ENCODE peak calls at places on chromosomes 13 and 19, in six cellular contexts. O is testis; R is EL; G is stimulated activated CD4-positive, alpha-beta T cell treated with anti-CD3 and anti-CD28 coated beads, Interleukin-12 subunit alpha, Interleukin-12 subunit beta, amount 100 ng/mL, for 4 hours; B is HT1080; I is kidney tubule cell. U is an unnamed sample.
A peak's percentile ranks its signal among the peaks of the same experiment; 100 is the strongest.

GRCh38 chr13:29260684-29261083 is 334.8 kb downstream of the SLC7A1 start:
- DNase-seq in O (peak; percentile 17), R (peak; percentile 4), G (no peak), B (peak; percentile 4), I (no peak), U (no peak)

GRCh38 chr19:11142528-11143171 is 12.9 kb downstream of the SPC24 start:
- DNase-seq in O (peak; percentile 83), R (peak; percentile 96), G (no peak), B (peak; percentile 91), I (peak; percentile 96), U (peak; percentile 96)

GRCh38 chr13:72864142-72865035 is 82.5 kb downstream of the PIBF1 start:
- DNase-seq in O (no peak), R (peak; percentile 32), G (no peak), B (no peak), I (no peak), U (no peak)

GRCh38 chr19:49534632-49535385 is 7.0 kb downstream of the RCN3 start:
- DNase-seq in O (no peak), R (no peak), G (no peak), B (no peak), I (no peak), U (no peak)

GRCh38 chr19:18433735-18434398 is 4.1 kb downstream of the ISYNA1 start:
- DNase-seq in O (no peak), R (no peak), G (no peak), B (no peak), I (no peak), U (peak; percentile 49)

GRCh38 chr13:78913656-78914055 is 254.7 kb upstream of the OBI1 start:
- DNase-seq in O (no peak), R (no peak), G (no peak), B (no peak), I (no peak), U (no peak)

GRCh38 chr13:23378009-23378632 is 55.4 kb downstream of the SACS start:
- DNase-seq in O (no peak), R (peak; percentile 98), G (peak; percentile 54), B (peak; percentile 96), I (peak; percentile 97), U (no peak)

GRCh38 chr19:16268676-16269319 is 55.8 kb upstream of the KLF2 start:
- DNase-seq in O (no peak), R (no peak), G (peak; percentile 40), B (no peak), I (no peak), U (no peak)

GRCh38 chr13:110126391-110126961 is 180.5 kb downstream of the COL4A1 start:
- DNase-seq in O (no peak), R (peak; percentile 94), G (no peak), B (peak; percentile 96), I (peak; percentile 94), U (peak; percentile 83)

GRCh38 chr13:33691980-33692379 is 126.0 kb upstream of the RFC3 start:
- DNase-seq in O (peak; percentile 72), R (no peak), G (no peak), B (no peak), I (no peak), U (no peak)

GRCh38 chr13:78657699-78658629 is 991 bp downstream of the OBI1 start:
- DNase-seq in O (no peak), R (peak; percentile 6), G (no peak), B (peak; percentile 7), I (no peak), U (no peak)

GRCh38 chr13:80037505-80037888 is 303.4 kb downstream of the SPRY2 start:
- DNase-seq in O (no peak), R (peak; percentile 91), G (no peak), B (peak; percentile 96), I (peak; percentile 92), U (no peak)

GRCh38 chr19:40392894-40393517 is 3.0 kb upstream of the HIPK4 start:
- DNase-seq in O (no peak), R (no peak), G (no peak), B (peak; percentile 20), I (no peak), U (no peak)

GRCh38 chr13:64688893-64689677 is 2541.1 kb downstream of the PCDH9 start:
- DNase-seq in O (no peak), R (peak; percentile 59), G (no peak), B (peak; percentile 69), I (no peak), U (no peak)

GRCh38 chr13:109783447-109783814 is 3.0 kb downstream of the IRS2 start:
- DNase-seq in O (no peak), R (no peak), G (no peak), B (no peak), I (no peak), U (no peak)

GRCh38 chr13:107301724-107302374 is 733.9 kb upstream of the ARGLU1 start:
- DNase-seq in O (no peak), R (no peak), G (no peak), B (no peak), I (no peak), U (no peak)

GRCh38 chr19:2446390-2446789 is 10.4 kb downstream of the LMNB2 start:
- DNase-seq in O (no peak), R (no peak), G (no peak), B (no peak), I (no peak), U (no peak)

GRCh38 chr13:49669735-49670309 is 21.5 kb downstream of the EBPL start:
- DNase-seq in O (peak; percentile 70), R (peak; percentile 71), G (no peak), B (peak; percentile 78), I (peak; percentile 68), U (peak; percentile 42)

U was measured in left ventricle myocardium superior.